ENCODE peak calls at places on chromosomes 6 and 20, in seven cellular contexts. U, B, J, R, Y, Z and T are unnamed samples.
A peak's percentile ranks its signal among the peaks of the same experiment; 100 is the strongest.

GRCh38 chr20:21682576-21682975 is 22.9 kb upstream of the PAX1 start:
- DNase-seq in U (no peak), B (no peak), J (no peak), R (no peak), Y (no peak), Z (no peak), T (no peak)

GRCh38 chr20:51366155-51366886 is 176.2 kb downstream of the NFATC2 start:
- DNase-seq in U (peak; percentile 69), B (no peak), J (peak; percentile 53), R (no peak), Y (peak; percentile 99), Z (no peak), T (peak; percentile 66)

GRCh38 chr6:160106701-160107100 is 14.9 kb upstream of the SLC22A1 start:
- DNase-seq in U (no peak), B (no peak), J (no peak), R (no peak), Y (no peak), Z (no peak), T (no peak)

GRCh38 chr6:14799928-14800327 is 445.9 kb upstream of the JARID2 start:
- DNase-seq in U (peak; percentile 71), B (peak; percentile 2), J (peak; percentile 17), R (peak; percentile 85), Y (peak; percentile 92), Z (peak; percentile 80), T (peak; percentile 79)

GRCh38 chr20:8798505-8798904 is 270.4 kb upstream of the PLCB4 start:
- DNase-seq in U (no peak), B (no peak), J (no peak), R (no peak), Y (peak; percentile 42), Z (no peak), T (no peak)

GRCh38 chr6:156582509-156582992 is 194.6 kb upstream of the ARID1B start:
- DNase-seq in U (no peak), B (no peak), J (no peak), R (no peak), Y (no peak), Z (peak; percentile 89), T (no peak)

GRCh38 chr20:51050636-51051035 is 27.7 kb upstream of the KCNG1 start:
- DNase-seq in U (no peak), B (no peak), J (no peak), R (no peak), Y (no peak), Z (no peak), T (no peak)

GRCh38 chr6:121055572-121056163 is 278.6 kb downstream of the TBC1D32 start:
- DNase-seq in U (no peak), B (no peak), J (no peak), R (no peak), Y (peak; percentile 65), Z (peak; percentile 35), T (peak; percentile 8)

GRCh38 chr6:131728296-131728939 is 17.6 kb upstream of the CTAGE9 start:
- DNase-seq in U (no peak), B (no peak), J (no peak), R (no peak), Y (no peak), Z (no peak), T (no peak)

GRCh38 chr20:48702388-48703041 is 125.3 kb downstream of the PREX1 start:
- DNase-seq in U (no peak), B (no peak), J (no peak), R (no peak), Y (no peak), Z (no peak), T (peak; percentile 31)

GRCh38 chr6:22447191-22447590 is 122.2 kb upstream of the HDGFL1 start:
- DNase-seq in U (peak; percentile 25), B (no peak), J (no peak), R (no peak), Y (no peak), Z (no peak), T (no peak)

GRCh38 chr6:80161438-80161837 is 55.0 kb downstream of the BCKDHB start:
- DNase-seq in U (no peak), B (no peak), J (no peak), R (peak; percentile 62), Y (no peak), Z (no peak), T (no peak)

GRCh38 chr6:137271245-137272183 is 52.3 kb upstream of the IFNGR1 start:
- DNase-seq in U (no peak), B (no peak), J (no peak), R (no peak), Y (peak; percentile 78), Z (peak; percentile 66), T (no peak)

GRCh38 chr6:41781302-41781711 is 725 bp downstream of the PRICKLE4 start:
- DNase-seq in U (peak; percentile 36), B (no peak), J (no peak), R (no peak), Y (no peak), Z (no peak), T (no peak)

GRCh38 chr6:150599199-150600002 is at the start of gene PLEKHG1:
- DNase-seq in U (peak; percentile 80), B (peak; percentile 46), J (no peak), R (peak; percentile 87), Y (peak; percentile 38), Z (peak; percentile 89), T (peak; percentile 48)

GRCh38 chr6:29967379-29968010 is 25.2 kb downstream of the HLA-A start:
- DNase-seq in U (no peak), B (no peak), J (no peak), R (no peak), Y (no peak), Z (peak; percentile 61), T (peak; percentile 72)

GRCh38 chr6:44738652-44739141 is 351.2 kb downstream of the CDC5L start:
- DNase-seq in U (no peak), B (no peak), J (no peak), R (peak; percentile 59), Y (peak; percentile 77), Z (no peak), T (no peak)

GRCh38 chr20:45444050-45444449 is 25.5 kb upstream of the WFDC2 start:
- DNase-seq in U (no peak), B (peak; percentile 24), J (no peak), R (no peak), Y (no peak), Z (no peak), T (no peak)

GRCh38 chr6:16670183-16670582 is 91.1 kb downstream of the ATXN1 start:
- DNase-seq in U (peak; percentile 50), B (no peak), J (no peak), R (no peak), Y (no peak), Z (no peak), T (peak; percentile 45)

GRCh38 chr6:170140129-170140528 is 150.7 kb downstream of the DLL1 start:
- DNase-seq in U (no peak), B (no peak), J (no peak), R (no peak), Y (no peak), Z (no peak), T (no peak)

GRCh38 chr6:143896096-143896880 is 32.0 kb downstream of the ZC2HC1B start:
- DNase-seq in U (no peak), B (no peak), J (no peak), R (no peak), Y (no peak), Z (no peak), T (peak; percentile 44)

DNA sequence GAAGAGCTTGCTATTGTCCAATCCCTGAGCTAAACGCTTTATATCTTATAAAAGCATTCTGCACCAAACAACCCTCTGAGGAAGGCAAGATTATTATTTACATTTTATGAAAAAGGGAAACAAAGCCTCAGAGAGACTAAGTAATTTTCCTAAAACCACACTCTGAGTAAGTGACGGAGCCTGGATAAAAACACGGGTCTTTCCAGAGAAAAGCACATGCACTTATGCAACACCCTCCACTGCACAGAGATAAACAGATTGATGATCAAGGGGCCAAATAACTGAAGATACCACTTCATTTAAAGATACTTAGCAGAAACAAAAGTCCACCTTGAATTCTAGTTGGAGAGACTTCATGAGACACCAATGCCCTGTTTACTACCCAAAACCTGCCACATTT is 214.7 kb upstream of the PDE10A start:
- DNase-seq in U (no peak), B (no peak), J (no peak), R (no peak), Y (no peak), Z (no peak), T (no peak)
- H3K27ac ChIP-seq in U (peak overlapping the region; percentile 77), B (no peak overlapping the region), J (no peak overlapping the region), R (no peak overlapping the region), Y (no peak overlapping the region), Z (no peak overlapping the region), T (no peak overlapping the region)

DNA sequence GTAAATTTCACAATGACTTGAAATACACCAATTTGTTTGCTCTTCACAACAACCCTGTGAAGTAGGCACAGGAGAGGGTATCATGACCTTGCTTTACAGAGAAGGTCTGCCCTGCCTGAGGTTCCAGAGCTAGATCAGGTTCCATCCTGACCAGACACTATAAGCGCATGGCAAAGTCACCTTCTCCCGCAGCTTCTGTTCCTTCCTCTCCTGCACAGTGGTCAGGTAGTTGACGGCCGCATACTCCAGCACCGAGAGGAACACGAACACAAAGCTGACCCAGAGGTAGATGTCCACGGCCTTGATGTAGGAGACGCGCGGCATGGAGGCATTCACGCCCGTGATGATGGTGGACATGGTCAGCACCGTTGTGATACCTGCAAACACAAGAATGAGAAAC is 34.3 kb downstream of the PM20D2 start:
- DNase-seq in U (no peak), B (no peak), J (no peak), R (no peak), Y (no peak), Z (no peak), T (no peak)
- H3K27ac ChIP-seq in U (no peak overlapping the region), B (no peak overlapping the region), J (no peak overlapping the region), R (no peak overlapping the region), Y (no peak overlapping the region), Z (no peak overlapping the region), T (no peak overlapping the region)

DNA sequence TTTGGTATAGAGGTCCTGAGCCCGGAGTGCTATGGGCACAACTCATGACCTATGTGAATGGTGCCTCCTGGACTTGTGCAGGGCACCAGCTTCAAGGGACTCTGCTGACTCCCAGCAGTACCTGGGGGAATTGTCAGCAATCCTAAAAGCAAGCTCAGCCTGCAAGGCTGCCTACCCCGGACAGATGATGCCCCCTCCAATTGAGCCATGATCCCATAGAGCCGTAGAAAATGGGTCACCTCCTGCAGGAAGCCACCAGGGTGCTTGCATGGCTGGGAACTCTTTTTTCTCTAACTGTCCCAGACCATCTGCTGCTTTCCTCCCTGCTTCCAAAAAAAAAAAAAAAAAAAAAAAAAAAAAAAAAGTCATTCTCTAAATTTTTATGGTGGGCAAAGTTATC is 12.9 kb upstream of the PRND start:
- DNase-seq in U (no peak), B (no peak), J (no peak), R (peak; percentile 13), Y (no peak), Z (no peak), T (no peak)
- H3K27ac ChIP-seq in U (no peak overlapping the region), B (no peak overlapping the region), J (no peak overlapping the region), R (no peak overlapping the region), Y (no peak overlapping the region), Z (no peak overlapping the region), T (no peak overlapping the region)

GRCh38 chr6:149053848-149054558 is 263.5 kb upstream of the TAB2 start:
- DNase-seq in U (no peak), B (no peak), J (no peak), R (no peak), Y (no peak), Z (no peak), T (no peak)
- H3K27ac ChIP-seq in U (no peak overlapping the region), B (no peak overlapping the region), J (no peak overlapping the region), R (peak overlapping the region; percentile 54), Y (no peak overlapping the region), Z (no peak overlapping the region), T (no peak overlapping the region)

DNA sequence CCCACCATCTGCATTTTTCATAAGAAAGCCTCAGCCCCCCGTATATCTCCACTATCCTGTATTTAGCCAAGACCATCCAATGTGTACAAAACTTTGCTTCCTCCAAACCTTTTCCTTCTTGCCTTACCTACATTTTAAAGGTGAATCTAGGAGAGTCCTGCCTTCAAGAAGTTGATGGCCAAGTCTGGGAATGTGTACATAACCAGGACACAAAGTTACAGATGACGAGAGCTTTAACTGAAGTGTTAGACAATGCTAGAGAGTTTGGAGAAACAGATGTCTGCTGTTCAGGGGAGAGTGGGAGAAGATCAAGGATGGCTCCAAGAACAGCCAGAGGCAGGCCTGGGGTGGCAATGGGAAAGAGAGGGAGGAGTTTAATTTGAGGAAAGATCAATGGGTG is 2.3 kb upstream of the UQCC2 start:
- DNase-seq in U (no peak), B (no peak), J (no peak), R (no peak), Y (no peak), Z (no peak), T (no peak)
- H3K27ac ChIP-seq in U (no peak overlapping the region), B (no peak overlapping the region), J (no peak overlapping the region), R (no peak overlapping the region), Y (no peak overlapping the region), Z (no peak overlapping the region), T (no peak overlapping the region)